ENCODE peak calls at places on chromosomes 11 and 22, in ten cellular contexts. D is A549, X is colonic mucosa, P is heart left ventricle, R is bronchial epithelial cell, W is AG10803, I is HepG2, E is sigmoid colon, M is uterus, G is cardiac fibroblast. C is an unnamed sample.

GRCh38 chr11:34620820-34621792 is at the start of gene EHF:
- DNase-seq in D (no peak), X (peak), P (no peak), R (peak), W (no peak), I (no peak), E (no peak), M (no peak), G (no peak), C (no peak)

GRCh38 chr11:69390561-69390960 is 90.9 kb upstream of the LINC01488 start:
- DNase-seq in D (no peak), X (no peak), P (no peak), R (no peak), W (no peak), I (no peak), E (no peak), M (no peak), G (no peak), C (no peak)

GRCh38 chr11:80593981-80594380 is 1153.2 kb upstream of the TENM4 start:
- DNase-seq in D (peak), X (peak), P (no peak), R (peak), W (peak), I (peak), E (no peak), M (no peak), G (peak), C (no peak)

GRCh38 chr11:96794152-96794551 is 404.3 kb downstream of the JRKL start:
- DNase-seq in D (no peak), X (no peak), P (no peak), R (no peak), W (no peak), I (no peak), E (no peak), M (no peak), G (no peak), C (peak)

GRCh38 chr11:113114452-113115027 is 153.3 kb downstream of the NCAM1 start:
- DNase-seq in D (peak), X (peak), P (peak), R (peak), W (peak), I (peak), E (peak), M (peak), G (peak), C (peak)

GRCh38 chr11:118142081-118142480 is 10.5 kb downstream of the SCN4B start:
- DNase-seq in D (peak), X (no peak), P (no peak), R (peak), W (no peak), I (no peak), E (peak), M (no peak), G (no peak), C (no peak)

GRCh38 chr11:111807098-111807497 is 40.9 kb upstream of the PPP2R1B start:
- DNase-seq in D (no peak), X (no peak), P (no peak), R (no peak), W (no peak), I (no peak), E (no peak), M (no peak), G (no peak), C (no peak)

GRCh38 chr11:118536726-118537125 is 5.7 kb downstream of the TMEM25 start:
- DNase-seq in D (no peak), X (no peak), P (no peak), R (peak), W (no peak), I (peak), E (no peak), M (no peak), G (no peak), C (no peak)

GRCh38 chr22:25970996-25971811 is 198.1 kb upstream of the SEZ6L start:
- DNase-seq in D (no peak), X (no peak), P (no peak), R (no peak), W (no peak), I (no peak), E (no peak), M (no peak), G (no peak), C (no peak)

GRCh38 chr11:119810478-119811232 is 81.7 kb upstream of the NECTIN1 start:
- DNase-seq in D (no peak), X (no peak), P (no peak), R (peak), W (no peak), I (no peak), E (no peak), M (no peak), G (no peak), C (no peak)

GRCh38 chr11:107493117-107493516 is 35.5 kb upstream of the CWF19L2 start:
- DNase-seq in D (peak), X (no peak), P (no peak), R (peak), W (peak), I (no peak), E (no peak), M (no peak), G (no peak), C (no peak)

GRCh38 chr22:26168934-26169311 is 339 bp upstream of the SEZ6L start:
- DNase-seq in D (no peak), X (no peak), P (no peak), R (no peak), W (no peak), I (no peak), E (no peak), M (no peak), G (no peak), C (peak)

GRCh38 chr11:29173660-29174062 is 843.2 kb downstream of the KCNA4 start:
- DNase-seq in D (peak), X (no peak), P (no peak), R (peak), W (peak), I (peak), E (no peak), M (no peak), G (peak), C (no peak)

GRCh38 chr11:33179431-33179830 is 18.2 kb upstream of the CSTF3 start:
- DNase-seq in D (no peak), X (no peak), P (no peak), R (no peak), W (no peak), I (no peak), E (no peak), M (no peak), G (no peak), C (no peak)

GRCh38 chr11:125950178-125950490 is 4.3 kb downstream of the VSIG10L2 start:
- DNase-seq in D (no peak), X (no peak), P (no peak), R (no peak), W (no peak), I (no peak), E (no peak), M (no peak), G (no peak), C (no peak)

GRCh38 chr11:44731685-44732411 is 5.1 kb downstream of the TSPAN18 start:
- DNase-seq in D (no peak), X (no peak), P (no peak), R (no peak), W (peak), I (no peak), E (peak), M (no peak), G (no peak), C (peak)

GRCh38 chr11:117887431-117888139 is 11.1 kb upstream of the FXYD6 start:
- DNase-seq in D (no peak), X (peak), P (peak), R (no peak), W (no peak), I (no peak), E (no peak), M (no peak), G (no peak), C (no peak)

GRCh38 chr22:36277482-36278291 is 24.8 kb downstream of the APOL1 start:
- DNase-seq in D (peak), X (peak), P (no peak), R (peak), W (peak), I (peak), E (peak), M (peak), G (peak), C (peak)

GRCh38 chr11:12744831-12745502 is 70.7 kb downstream of the TEAD1 start:
- DNase-seq in D (no peak), X (no peak), P (no peak), R (no peak), W (no peak), I (no peak), E (no peak), M (no peak), G (no peak), C (peak)

GRCh38 chr11:31237819-31238771 is 131.4 kb downstream of the DCDC1 start:
- DNase-seq in D (peak), X (no peak), P (no peak), R (peak), W (peak), I (no peak), E (no peak), M (no peak), G (peak), C (no peak)

GRCh38 chr11:93652161-93652597 is 9.3 kb upstream of the CEP295 start:
- DNase-seq in D (peak), X (peak), P (no peak), R (peak), W (peak), I (peak), E (no peak), M (no peak), G (peak), C (peak)

GRCh38 chr11:117822031-117822521 is 2.5 kb downstream of the FXYD2 start:
- DNase-seq in D (no peak), X (no peak), P (peak), R (no peak), W (no peak), I (no peak), E (peak), M (no peak), G (peak), C (peak)

GRCh38 chr11:102971766-102972165 is 16.2 kb upstream of the MMP13 start:
- DNase-seq in D (no peak), X (no peak), P (no peak), R (no peak), W (peak), I (no peak), E (no peak), M (no peak), G (no peak), C (no peak)

GRCh38 chr22:47625531-47626427 is 863.3 kb downstream of the TBC1D22A start:
- DNase-seq in D (no peak), X (no peak), P (no peak), R (no peak), W (no peak), I (no peak), E (peak), M (no peak), G (no peak), C (no peak)

GRCh38 chr22:40634119-40634903 is 2.2 kb downstream of the MRTFA start:
- DNase-seq in D (no peak), X (no peak), P (no peak), R (no peak), W (peak), I (no peak), E (peak), M (no peak), G (no peak), C (no peak)
- H3K4me3 ChIP-seq in D (peak), X (no peak), P (no peak), R (no peak), W (peak), I (no peak), E (peak), M (peak), G (peak), C (no peak)

GRCh38 chr22:49965291-49966040 is 4.9 kb downstream of the PIM3 start:
- DNase-seq in D (no peak), X (peak), P (peak), R (no peak), W (no peak), I (no peak), E (peak), M (peak), G (no peak), C (peak)
- H3K4me3 ChIP-seq in D (no peak), X (no peak), P (no peak), R (no peak), W (no peak), I (peak), E (no peak), M (no peak), G (no peak), C (no peak)

GRCh38 chr11:124801014-124801413 is 808 bp upstream of the MSANTD2 start:
- DNase-seq in D (no peak), X (no peak), P (no peak), R (peak), W (peak), I (no peak), E (no peak), M (no peak), G (peak), C (no peak)

GRCh38 chr11:124796312-124796711 is 3.9 kb downstream of the MSANTD2 start:
- DNase-seq in D (no peak), X (no peak), P (no peak), R (no peak), W (no peak), I (no peak), E (no peak), M (no peak), G (no peak), C (no peak)

GRCh38 chr11:124800226-124800929 is at the start of gene MSANTD2:
- DNase-seq in D (peak), X (peak), P (peak), R (peak), W (peak), I (peak), E (peak), M (peak), G (peak), C (peak)

GRCh38 chr11:124799384-124800225 is 601 bp downstream of the MSANTD2 start:
- DNase-seq in D (peak), X (peak), P (peak), R (no peak), W (peak), I (no peak), E (peak), M (peak), G (peak), C (peak)

DNA sequence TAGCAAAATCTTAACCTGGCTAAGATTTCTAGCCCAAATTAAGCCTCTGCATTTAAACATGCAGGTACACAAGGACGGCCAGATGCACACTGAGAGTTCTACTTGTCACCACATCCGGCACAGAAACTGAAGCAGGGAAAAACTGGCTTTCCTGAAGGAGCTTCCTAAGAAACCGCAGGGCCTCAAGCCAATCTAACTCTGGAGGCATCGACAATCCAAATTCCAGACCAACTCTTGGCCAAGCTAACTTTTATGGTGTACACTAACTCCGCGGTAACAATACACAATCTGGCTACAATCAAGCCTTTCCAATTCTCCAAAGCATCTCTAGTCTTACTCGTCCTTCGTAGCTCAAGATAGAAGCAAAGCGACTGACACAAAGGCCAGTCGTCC is 1.2 kb downstream of the MSANTD2 start:
- DNase-seq in D (peak), X (peak), P (no peak), R (peak), W (peak), I (no peak), E (no peak), M (no peak), G (peak), C (no peak)
- H3K4me3 ChIP-seq in D (peak), X (peak), P (no peak), R (peak), W (peak), I (peak), E (peak), M (peak), G (peak), C (peak)

GRCh38 chr22:44332946-44333345 is 20.2 kb upstream of the SHISAL1 start:
- DNase-seq in D (no peak), X (no peak), P (no peak), R (no peak), W (no peak), I (no peak), E (peak), M (no peak), G (no peak), C (no peak)

GRCh38 chr22:44330188-44330726 is 17.5 kb upstream of the SHISAL1 start:
- DNase-seq in D (no peak), X (no peak), P (no peak), R (no peak), W (no peak), I (no peak), E (peak), M (no peak), G (no peak), C (no peak)

GRCh38 chr22:44329179-44329796 is 16.5 kb upstream of the SHISAL1 start:
- DNase-seq in D (no peak), X (no peak), P (no peak), R (peak), W (no peak), I (no peak), E (peak), M (no peak), G (peak), C (peak)

GRCh38 chr22:44331881-44332714 is 19.3 kb upstream of the SHISAL1 start:
- DNase-seq in D (peak), X (no peak), P (no peak), R (no peak), W (peak), I (no peak), E (peak), M (peak), G (peak), C (peak)

GRCh38 chr22:44330727-44331660 is 18.2 kb upstream of the SHISAL1 start:
- DNase-seq in D (no peak), X (no peak), P (no peak), R (no peak), W (no peak), I (no peak), E (peak), M (no peak), G (no peak), C (no peak)
- H3K4me3 ChIP-seq in D (peak), X (peak), P (no peak), R (no peak), W (peak), I (no peak), E (peak), M (peak), G (no peak), C (no peak)

GRCh38 chr11:65078151-65078550 is 5.7 kb downstream of the CDCA5 start:
- DNase-seq in D (peak), X (peak), P (no peak), R (peak), W (peak), I (peak), E (no peak), M (no peak), G (peak), C (peak)
- H3K4me3 ChIP-seq in D (no peak), X (no peak), P (no peak), R (no peak), W (no peak), I (no peak), E (no peak), M (no peak), G (no peak), C (peak)

DNA sequence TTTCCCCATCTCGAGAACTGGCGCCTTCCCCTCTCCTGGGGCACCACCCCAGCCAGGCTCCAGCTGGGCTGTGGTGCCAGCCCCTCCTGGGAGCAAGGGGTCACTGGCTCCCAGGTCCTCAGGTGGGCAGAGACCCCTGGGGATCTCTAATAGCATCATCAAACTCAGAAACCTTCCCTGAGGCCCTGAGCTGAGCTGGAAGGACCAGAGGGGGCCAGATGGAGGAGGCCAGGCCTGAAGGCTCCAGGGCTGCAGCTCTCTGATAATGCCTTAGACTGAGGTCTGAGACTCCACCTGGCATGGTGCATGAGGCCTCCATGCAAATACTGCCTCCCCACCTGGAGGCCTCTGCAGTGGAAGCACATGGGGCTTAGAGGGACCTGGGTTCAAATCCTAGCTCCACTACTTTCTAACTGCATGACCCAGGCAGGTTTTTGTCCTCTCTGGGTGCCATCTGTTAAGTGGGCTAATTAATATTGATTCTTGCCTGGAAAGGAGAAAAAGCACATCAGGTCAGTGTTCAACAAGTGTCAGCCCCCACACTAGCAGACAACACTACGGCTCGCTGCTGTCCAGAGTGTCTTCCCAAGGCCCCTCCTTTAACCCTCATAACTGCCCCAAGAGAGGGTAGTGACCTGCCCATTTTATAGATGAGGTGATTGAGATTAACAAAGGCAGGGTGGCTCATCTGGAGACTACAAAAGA is 1.5 kb downstream of the MAPK8IP1 start:
- DNase-seq in D (no peak), X (no peak), P (no peak), R (no peak), W (no peak), I (no peak), E (no peak), M (no peak), G (no peak), C (no peak)
- H3K4me3 ChIP-seq in D (no peak), X (no peak), P (no peak), R (no peak), W (no peak), I (no peak), E (no peak), M (no peak), G (no peak), C (peak)

GRCh38 chr11:78660451-78660850 is 85.8 kb upstream of the NARS2 start:
- DNase-seq in D (no peak), X (no peak), P (no peak), R (no peak), W (peak), I (no peak), E (no peak), M (no peak), G (no peak), C (no peak)
- H3K4me3 ChIP-seq in D (no peak), X (no peak), P (no peak), R (no peak), W (no peak), I (no peak), E (no peak), M (no peak), G (no peak), C (no peak)